ENCODE peak calls at places on chromosomes 12 and 14, in eight cellular contexts. H, X, J, N, V, K, W and P are unnamed samples.

GRCh38 chr12:104171785-104172563 is 34.0 kb upstream of the NFYB start:
- DNase-seq in K (peak; percentile 28), V (no peak), H (peak; percentile 65), X (no peak), W (no peak), J (no peak), N (no peak), P (peak; percentile 29)

GRCh38 chr14:38279556-38279955 is 23.7 kb upstream of the CLEC14A start:
- DNase-seq in K (no peak), V (no peak), J (no peak), H (no peak), W (no peak), X (no peak), N (no peak), P (no peak)

GRCh38 chr12:60212159-60213000 is 616.6 kb downstream of the SLC16A7 start:
- DNase-seq in N (no peak), X (no peak), K (no peak), W (no peak), J (no peak), V (no peak), H (no peak), P (no peak)

GRCh38 chr14:102155150-102155549 is 15.5 kb downstream of the WDR20 start:
- DNase-seq in W (no peak), X (no peak), K (peak; percentile 35), N (no peak), H (peak; percentile 28), J (no peak), V (no peak), P (no peak)

GRCh38 chr12:39505025-39505424 is 62.1 kb upstream of the KIF21A start:
- DNase-seq in J (no peak), X (no peak), H (peak; percentile 9), N (no peak), V (no peak), W (no peak), K (no peak), P (no peak)

GRCh38 chr14:97113339-97113738 is 316.2 kb downstream of the VRK1 start:
- DNase-seq in N (no peak), H (no peak), J (no peak), W (no peak), K (no peak), V (peak; percentile 46), X (no peak), P (no peak)

GRCh38 chr12:70576341-70577282 is 60.6 kb downstream of the PTPRB start:
- DNase-seq in X (no peak), J (peak; percentile 51), V (peak; percentile 66), K (peak; percentile 78), W (no peak), N (no peak), H (peak; percentile 92), P (no peak)

GRCh38 chr12:2264622-2265306 is 212.0 kb downstream of the CACNA1C start:
- DNase-seq in X (peak; percentile 67), V (no peak), J (no peak), N (no peak), K (no peak), H (no peak), W (no peak), P (no peak)

GRCh38 chr12:80858356-80858755 is 79.4 kb downstream of the LIN7A start:
- DNase-seq in X (no peak), V (no peak), K (no peak), W (no peak), H (no peak), N (no peak), J (no peak), P (no peak)

GRCh38 chr12:71252473-71252872 is 94.7 kb upstream of the TSPAN8 start:
- DNase-seq in V (no peak), J (no peak), H (no peak), N (no peak), W (no peak), X (no peak), K (no peak), P (no peak)

GRCh38 chr12:12474471-12474928 is 88.2 kb downstream of the DUSP16 start:
- DNase-seq in W (no peak), V (no peak), N (no peak), K (no peak), J (no peak), X (no peak), H (no peak), P (no peak)

GRCh38 chr14:81594012-81594411 is 60.4 kb upstream of the SEL1L start:
- DNase-seq in N (peak; percentile 26), V (no peak), H (no peak), X (no peak), J (no peak), W (no peak), K (no peak), P (no peak)

GRCh38 chr12:62693291-62694040 is 226.8 kb downstream of the MON2 start:
- DNase-seq in J (no peak), V (no peak), H (no peak), N (no peak), X (no peak), W (no peak), K (peak; percentile 36), P (no peak)

GRCh38 chr12:93767524-93767863 is 90.3 kb downstream of the CRADD start:
- DNase-seq in K (no peak), N (no peak), J (no peak), W (no peak), V (no peak), X (no peak), H (no peak), P (no peak)

GRCh38 chr14:23154876-23155587 is 28.4 kb downstream of the SLC7A8 start:
- DNase-seq in V (no peak), K (peak; percentile 59), W (peak; percentile 93), X (peak; percentile 83), N (peak; percentile 74), H (peak; percentile 61), J (no peak), P (peak; percentile 74)

GRCh38 chr12:109768901-109769670 is 55.5 kb downstream of the FAM222A start:
- DNase-seq in J (no peak), N (no peak), V (no peak), W (no peak), H (no peak), X (no peak), K (no peak), P (no peak)

GRCh38 chr14:102900631-102901571 is 21.6 kb upstream of the AMN start:
- DNase-seq in H (no peak), K (peak; percentile 48), N (no peak), X (no peak), V (no peak), W (no peak), J (no peak), P (no peak)

GRCh38 chr14:102046337-102047278 is 40.2 kb downstream of the HSP90AA1 start:
- DNase-seq in N (peak; percentile 82), K (peak; percentile 94), H (peak; percentile 93), X (peak; percentile 88), V (peak; percentile 82), W (peak; percentile 79), J (peak; percentile 58), P (peak; percentile 79)

GRCh38 chr12:121718653-121719239 is 6.2 kb downstream of the TMEM120B start:
- DNase-seq in X (peak; percentile 27), H (no peak), N (no peak), W (no peak), J (no peak), K (no peak), V (no peak), P (no peak)

GRCh38 chr12:44930972-44931600 is 55.0 kb upstream of the NELL2 start:
- DNase-seq in X (no peak), V (peak; percentile 40), N (no peak), K (peak; percentile 89), H (peak; percentile 95), J (peak; percentile 37), W (no peak), P (no peak)

GRCh38 chr12:1606021-1606622 is 11.7 kb upstream of the FBXL14 start:
- DNase-seq in H (peak; percentile 61), N (peak; percentile 89), J (peak; percentile 80), V (peak; percentile 72), K (peak; percentile 81), W (peak; percentile 70), X (peak; percentile 89), P (peak; percentile 92)

GRCh38 chr14:101845896-101846295 is 84.4 kb downstream of the PPP2R5C start:
- DNase-seq in V (no peak), H (no peak), W (no peak), X (no peak), J (no peak), K (no peak), N (no peak), P (no peak)

GRCh38 chr14:56125772-56126411 is 7.7 kb downstream of the PELI2 start:
- DNase-seq in V (no peak), H (no peak), K (no peak), J (no peak), W (no peak), N (no peak), X (no peak), P (no peak)

GRCh38 chr14:65242732-65243134 is 140.4 kb upstream of the MAX start:
- DNase-seq in J (no peak), W (no peak), V (no peak), X (no peak), H (no peak), N (no peak), K (no peak), P (no peak)
- H3K4me1 ChIP-seq in J (peaks cover 54% of the 10 kb centered on the region), W (no peaks in the 10 kb centered on the region), V (peaks cover 40% of the 10 kb centered on the region), X (no peaks in the 10 kb centered on the region), H (no peaks in the 10 kb centered on the region), N (peaks cover 6% of the 10 kb centered on the region), K (peaks cover 11% of the 10 kb centered on the region), P (peaks cover 5% of the 10 kb centered on the region)

GRCh38 chr14:89702151-89702936 is 252.2 kb downstream of the EFCAB11 start:
- DNase-seq in N (peak; percentile 53), W (no peak), H (no peak), V (no peak), X (peak; percentile 36), J (no peak), K (peak; percentile 4), P (no peak)
- H3K4me3 ChIP-seq in N (peak overlapping the region; percentile 66), W (peak overlapping the region; percentile 74), H (peak overlapping the region; percentile 47), V (no peak overlapping the region), X (peak overlapping the region; percentile 82), J (peak overlapping the region; percentile 51), K (no peak overlapping the region), P (no peak overlapping the region)

GRCh38 chr12:6276936-6277615 is 33.4 kb upstream of the PLEKHG6 start:
- DNase-seq in H (peak; percentile 58), X (no peak), W (no peak), K (no peak), N (no peak), V (no peak), J (no peak), P (no peak)
- H3K27ac ChIP-seq in H (no peak overlapping the region), X (peak overlapping the region; percentile 90), W (peak overlapping the region; percentile 95), K (no peak overlapping the region), N (no peak overlapping the region), V (peak overlapping the region; percentile 94), J (peak overlapping the region; percentile 97), P (no peak overlapping the region)

DNA sequence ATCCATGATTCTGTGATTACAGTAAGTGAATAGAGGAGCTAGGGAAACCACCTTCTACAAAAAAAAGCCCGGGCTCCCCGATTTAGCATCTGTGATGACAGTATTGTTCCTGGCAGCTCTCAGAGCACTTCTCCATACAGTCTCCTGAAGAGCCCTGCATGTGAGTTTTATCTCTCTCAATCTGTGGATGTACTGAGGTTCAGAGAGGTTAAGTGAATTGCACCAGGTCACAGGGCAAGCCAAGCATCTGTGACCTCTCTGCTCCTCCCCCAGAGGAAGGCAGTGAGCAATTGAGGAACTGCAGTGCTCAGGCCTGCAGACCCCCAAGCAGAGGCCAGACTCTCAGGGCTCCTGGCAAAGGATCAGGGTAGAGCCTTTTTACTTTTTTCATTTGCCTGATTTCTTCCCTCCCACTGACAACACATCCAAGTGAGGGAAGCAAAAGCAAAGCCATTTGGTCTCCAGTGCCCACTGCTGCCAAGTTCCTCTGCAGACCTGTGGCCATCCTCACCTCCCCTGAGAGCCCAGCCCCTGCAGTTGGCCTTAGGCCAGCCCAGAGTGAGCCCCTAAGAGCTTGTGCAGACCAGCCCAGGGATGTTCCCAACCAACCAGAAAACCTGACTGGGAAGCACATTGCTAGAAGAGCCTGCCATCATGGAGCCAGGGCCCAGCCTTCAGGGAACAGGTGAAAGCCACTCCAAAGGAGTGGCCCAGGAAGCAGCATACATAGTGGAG is 47.6 kb upstream of the PNMA1 start:
- DNase-seq in N (no peak), V (no peak), W (no peak), H (no peak), X (peak; percentile 14), K (no peak), J (no peak), P (no peak)
- H3K4me1 ChIP-seq in N (peaks cover 79% of the 10 kb centered on the region), V (peaks cover 47% of the 10 kb centered on the region), W (peaks cover 83% of the 10 kb centered on the region), H (peaks cover 25% of the 10 kb centered on the region), X (peaks cover 86% of the 10 kb centered on the region), K (peaks cover 36% of the 10 kb centered on the region), J (peaks cover 71% of the 10 kb centered on the region), P (peaks cover 46% of the 10 kb centered on the region)